ENCODE peak calls at places on chromosome 11, in eight cellular contexts. H, L, O, T, G, K, W and C are unnamed samples.

GRCh38 chr11:199782-200181 is 6.9 kb downstream of the SCGB1C1 start:
- DNase-seq in H (no peak), L (no peak), O (no peak), T (no peak), G (no peak), K (peak; percentile 23), W (no peak), C (no peak)

GRCh38 chr11:3984896-3985295 is 109.7 kb upstream of the RRM1 start:
- DNase-seq in H (no peak), L (peak; percentile 41), O (peak; percentile 32), T (no peak), G (peak; percentile 39), K (no peak), W (no peak), C (peak; percentile 8)

GRCh38 chr11:114368918-114369680 is 31.2 kb downstream of the C11orf71 start:
- DNase-seq in H (no peak), L (no peak), O (no peak), T (no peak), G (no peak), K (no peak), W (no peak), C (no peak)

GRCh38 chr11:129435499-129436245 is 60.0 kb downstream of the BARX2 start:
- DNase-seq in H (no peak), L (no peak), O (no peak), T (no peak), G (no peak), K (no peak), W (no peak), C (no peak)

GRCh38 chr11:34242037-34242625 is 115.7 kb downstream of the ABTB2 start:
- DNase-seq in H (no peak), L (no peak), O (no peak), T (no peak), G (no peak), K (no peak), W (peak; percentile 7), C (no peak)

GRCh38 chr11:17351510-17352176 is at the start of gene NCR3LG1:
- DNase-seq in H (no peak), L (peak; percentile 66), O (peak; percentile 73), T (peak; percentile 54), G (peak; percentile 28), K (peak; percentile 68), W (peak; percentile 52), C (peak; percentile 58)

GRCh38 chr11:58058276-58059010 is 27.7 kb downstream of the OR6Q1 start:
- DNase-seq in H (no peak), L (no peak), O (no peak), T (no peak), G (no peak), K (peak; percentile 50), W (no peak), C (no peak)

GRCh38 chr11:9397746-9398680 is 13.6 kb downstream of the IPO7 start:
- DNase-seq in H (no peak), L (no peak), O (no peak), T (no peak), G (no peak), K (no peak), W (peak; percentile 15), C (no peak)

GRCh38 chr11:70050243-70050642 is 27.9 kb upstream of the ANO1 start:
- DNase-seq in H (no peak), L (no peak), O (no peak), T (no peak), G (no peak), K (no peak), W (no peak), C (no peak)

GRCh38 chr11:14189874-14190273 is 169.1 kb downstream of the RRAS2 start:
- DNase-seq in H (no peak), L (peak; percentile 49), O (no peak), T (no peak), G (no peak), K (no peak), W (no peak), C (no peak)